ENCODE peak calls at places on chromosomes 12 and 14, in five cellular contexts. B is astrocyte of the spinal cord, M is tibial artery, R is heart left ventricle, Y is upper lobe of right lung. K is an unnamed sample.

GRCh38 chr12:64099430-64099829 is 122.7 kb downstream of the KICS2 start:
- DNase-seq in B (peak; percentile 95), Y (no peak), M (no peak), R (peak; percentile 43), K (peak; percentile 94)

GRCh38 chr12:102948941-102949352 is 8.5 kb upstream of the ASCL1 start:
- DNase-seq in B (peak; percentile 41), Y (no peak), R (peak; percentile 26), M (no peak), K (peak; percentile 23)

GRCh38 chr12:47935196-47935595 is 28.2 kb upstream of the TMEM106C start:
- DNase-seq in M (no peak), B (peak; percentile 37), Y (no peak), R (peak; percentile 83), K (peak; percentile 38)

GRCh38 chr12:110708917-110709316 is 20.0 kb upstream of the HVCN1 start:
- DNase-seq in Y (no peak), R (no peak), M (no peak), B (no peak), K (no peak)

GRCh38 chr12:10584415-10584814 is 29.0 kb downstream of the MAGOHB start:
- DNase-seq in R (no peak), M (no peak), B (peak; percentile 2), Y (no peak), K (no peak)

GRCh38 chr12:49637401-49637800 is 14.0 kb downstream of the PRPF40B start:
- DNase-seq in M (no peak), R (no peak), B (no peak), Y (no peak), K (no peak)

GRCh38 chr12:71356569-71356968 is 83.0 kb upstream of the LGR5 start:
- DNase-seq in Y (no peak), M (no peak), R (no peak), B (no peak), K (no peak)

GRCh38 chr14:52018252-52018651 is 28.9 kb downstream of the RTRAF start:
- DNase-seq in M (no peak), Y (no peak), B (no peak), R (no peak), K (no peak)

GRCh38 chr12:93223440-93224426 is 154.0 kb upstream of the NUDT4 start:
- DNase-seq in B (no peak), M (no peak), R (no peak), Y (no peak), K (no peak)

GRCh38 chr12:25241171-25242020 is 9.3 kb downstream of the KRAS start:
- DNase-seq in M (no peak), R (no peak), B (peak; percentile 70), Y (no peak), K (peak; percentile 49)

GRCh38 chr12:74537126-74537706 is 419 bp upstream of the ATXN7L3B start:
- DNase-seq in B (no peak), R (no peak), Y (no peak), M (no peak), K (peak; percentile 41)

GRCh38 chr12:56877195-56878009 is 56.8 kb downstream of the SDR9C7 start:
- DNase-seq in Y (no peak), R (no peak), M (no peak), B (no peak), K (no peak)

GRCh38 chr12:12699345-12699744 is 3.4 kb upstream of the GPR19 start:
- DNase-seq in Y (no peak), M (no peak), B (no peak), R (no peak), K (no peak)

GRCh38 chr12:3520168-3520567 is 29.2 kb downstream of the PRMT8 start:
- DNase-seq in B (no peak), M (no peak), R (peak; percentile 74), Y (no peak), K (no peak)

GRCh38 chr12:7395950-7396349 is 48.0 kb downstream of the CD163L1 start:
- DNase-seq in M (no peak), B (peak; percentile 3), R (no peak), Y (no peak), K (no peak)

GRCh38 chr12:3061129-3061857 is 15.9 kb upstream of the TSPAN9 start:
- DNase-seq in M (no peak), R (no peak), Y (no peak), B (peak; percentile 55), K (peak; percentile 20)

GRCh38 chr12:79251356-79251755 is 386.8 kb downstream of the SYT1 start:
- DNase-seq in Y (no peak), B (peak; percentile 31), M (no peak), R (no peak), K (no peak)

GRCh38 chr12:4829161-4829792 is 80.4 kb upstream of the KCNA1 start:
- DNase-seq in Y (no peak), R (no peak), M (no peak), B (no peak), K (no peak)

GRCh38 chr12:57838594-57839302 is 7.8 kb downstream of the CTDSP2 start:
- DNase-seq in R (no peak), M (no peak), B (no peak), Y (no peak), K (no peak)

GRCh38 chr12:67651380-67651695 is 2.8 kb downstream of the DYRK2 start:
- DNase-seq in Y (no peak), M (no peak), B (peak; percentile 61), R (no peak), K (peak; percentile 44)

GRCh38 chr14:21044106-21044618 is 2.0 kb downstream of the RNASE7 start:
- DNase-seq in M (no peak), Y (no peak), R (peak; percentile 47), B (no peak), K (no peak)

GRCh38 chr14:21040370-21040925 is 1.7 kb upstream of the RNASE7 start:
- DNase-seq in M (no peak), R (no peak), B (no peak), Y (no peak), K (no peak)

GRCh38 chr14:21042918-21043317 is 756 bp downstream of the RNASE7 start:
- DNase-seq in B (no peak), R (peak; percentile 42), Y (no peak), M (no peak), K (no peak)

GRCh38 chr14:21041676-21042433 is at the start of gene RNASE7:
- DNase-seq in R (no peak), Y (no peak), M (no peak), B (no peak), K (no peak)

DNA sequence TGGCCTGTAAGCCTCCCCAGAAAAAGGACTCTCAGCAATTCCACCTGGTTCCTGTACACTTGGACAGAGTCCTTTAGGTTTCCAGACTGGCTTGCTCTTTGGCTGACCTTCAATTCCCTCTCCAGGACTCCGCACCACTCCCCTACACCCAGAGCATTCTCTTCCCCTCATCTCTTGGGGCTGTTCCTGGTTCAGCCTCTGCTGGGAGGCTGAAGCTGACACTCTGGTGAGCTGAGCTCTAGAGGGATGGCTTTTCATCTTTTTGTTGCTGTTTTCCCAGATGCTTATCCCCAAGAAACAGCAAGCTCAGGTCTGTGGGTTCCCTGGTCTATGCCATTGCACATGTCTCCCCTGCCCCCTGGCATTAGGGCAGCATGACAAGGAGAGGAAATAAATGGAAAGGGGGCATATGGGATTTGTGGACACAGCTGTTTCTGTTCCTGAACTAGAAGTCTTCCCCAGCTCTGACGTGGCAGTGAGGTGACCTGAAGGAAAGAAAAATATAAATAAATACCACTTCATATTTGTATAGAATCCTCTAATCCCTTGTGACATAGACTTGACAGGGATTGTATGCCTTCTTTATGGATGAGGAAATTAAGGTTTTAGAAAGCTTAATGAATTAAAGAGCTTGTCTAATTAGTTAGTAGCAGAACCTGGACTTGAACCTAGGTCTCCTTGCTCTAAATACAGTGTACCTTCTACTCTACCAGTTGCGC is 1.4 kb downstream of the RNASE7 start:
- DNase-seq in Y (no peak), B (no peak), M (no peak), R (no peak), K (no peak)
- H3K4me3 ChIP-seq in Y (no peak overlapping the region), B (no peak overlapping the region), M (no peak overlapping the region), R (no peak overlapping the region), K (no peak overlapping the region)

DNA sequence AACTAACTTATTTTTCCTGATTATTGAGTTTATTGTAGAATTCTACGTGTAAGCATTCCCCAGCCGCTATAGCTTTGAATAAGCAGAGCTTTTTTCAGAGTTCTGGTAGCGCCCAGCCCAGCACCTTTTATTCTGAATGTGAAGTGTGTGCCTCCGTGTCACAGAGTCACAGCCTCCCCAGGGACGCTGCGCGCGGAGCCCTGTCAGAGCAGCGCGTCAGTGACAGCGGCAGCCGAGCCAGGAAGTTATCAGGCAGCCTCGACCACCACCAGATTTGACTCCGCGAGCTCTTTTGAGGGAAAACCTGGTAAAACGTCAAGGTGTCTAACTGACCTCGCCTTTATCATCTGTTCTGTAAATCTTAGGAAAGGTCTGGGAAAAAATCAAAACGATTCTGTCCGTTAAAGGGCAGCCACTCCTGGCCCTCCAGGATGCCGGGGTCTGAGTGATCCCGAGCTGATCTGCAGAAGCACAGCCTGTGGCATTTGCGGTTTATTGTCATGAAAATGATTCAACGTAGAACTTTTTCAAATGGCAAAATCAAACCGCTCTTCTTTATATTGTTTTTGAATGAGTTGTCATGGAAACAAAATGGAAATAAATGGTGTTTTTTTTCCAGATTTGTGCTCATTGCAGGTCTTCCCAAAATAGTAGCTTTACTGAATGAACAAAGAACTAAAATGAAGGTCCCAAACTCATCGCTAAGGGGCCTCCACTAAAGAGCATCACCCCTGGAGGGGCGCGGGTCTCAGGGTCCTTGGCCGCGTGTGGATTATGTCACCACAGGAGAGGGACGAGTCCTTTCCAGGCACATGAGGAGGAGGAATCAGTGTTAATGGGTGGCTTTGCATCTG is 43.1 kb upstream of the MMP17 start:
- DNase-seq in Y (no peak), B (peak; percentile 70), R (no peak), M (no peak), K (peak; percentile 49)
- H3K4me3 ChIP-seq in Y (no peak overlapping the region), B (no peak overlapping the region), R (no peak overlapping the region), M (no peak overlapping the region), K (no peak overlapping the region)

DNA sequence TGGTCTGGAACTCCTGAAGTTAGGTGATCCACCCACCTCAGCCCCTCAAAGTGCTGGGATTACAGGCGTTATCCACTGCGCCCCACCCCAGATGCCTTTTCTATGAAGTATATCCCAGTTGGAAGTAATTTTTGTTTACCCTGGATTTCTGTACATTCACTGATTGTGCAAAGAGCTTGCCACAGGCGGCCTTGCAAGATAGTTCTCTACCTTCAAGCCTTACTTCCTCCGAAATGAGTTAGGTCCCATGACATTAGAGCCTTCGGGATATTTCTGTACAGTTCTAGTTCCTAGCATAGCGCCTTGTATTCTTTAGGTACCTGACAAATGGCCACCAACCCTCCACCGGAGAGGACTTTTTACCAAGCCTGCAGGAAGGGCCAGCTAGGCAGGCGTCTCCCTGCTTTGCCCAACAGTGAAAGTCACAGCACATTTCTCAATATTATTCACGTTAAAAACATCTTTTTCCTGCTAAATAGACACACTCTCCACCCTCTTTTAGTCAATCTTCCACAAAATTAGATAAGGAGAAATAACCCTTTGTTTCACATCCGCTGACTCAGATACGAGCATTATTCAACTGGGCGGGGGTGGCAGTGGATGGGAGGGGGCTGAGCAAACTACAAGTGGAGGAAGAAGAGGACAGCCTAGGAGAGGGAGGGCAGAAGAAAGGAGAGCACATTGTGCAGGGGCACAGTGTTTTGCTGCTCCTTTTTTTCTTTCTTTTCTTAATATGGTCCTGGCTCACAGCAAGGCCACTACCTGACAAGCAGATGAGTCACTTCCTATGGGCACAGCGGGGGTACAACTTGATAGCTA is 40.0 kb upstream of the CAPRIN2 start:
- DNase-seq in B (peak; percentile 97), R (no peak), Y (no peak), M (no peak), K (peak; percentile 86)
- H3K4me3 ChIP-seq in B (peak overlapping the region; percentile 52), R (peak overlapping the region; percentile 62), Y (peak overlapping the region; percentile 57), M (peak overlapping the region; percentile 52), K (peak overlapping the region; percentile 8)

DNA sequence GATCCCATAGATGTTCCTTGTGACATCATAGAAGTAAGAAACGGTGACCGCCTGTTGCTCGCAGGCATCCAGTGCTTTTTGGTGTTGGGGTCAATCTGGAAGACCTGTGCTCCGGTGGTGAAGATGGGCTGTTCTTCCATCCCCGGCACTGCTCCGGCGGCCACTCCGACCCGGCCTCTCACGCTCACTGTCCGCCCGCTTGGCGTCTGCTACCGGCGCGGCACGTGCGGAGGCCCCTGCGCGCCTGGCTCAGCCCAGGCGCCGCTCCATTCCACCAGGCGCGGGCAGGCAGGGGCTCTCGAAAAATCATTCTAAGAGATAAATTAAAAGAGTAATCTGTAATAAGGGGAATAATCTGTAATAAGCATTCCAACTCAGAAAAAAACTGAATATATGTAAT is 934.5 kb downstream of the TMEM121 start:
- DNase-seq in Y (no peak), B (no peak), R (no peak), M (no peak), K (no peak)
- H3K4me3 ChIP-seq in Y (no peak overlapping the region), B (no peak overlapping the region), R (no peak overlapping the region), M (no peak overlapping the region), K (no peak overlapping the region)